ENCODE peak calls at places on chromosomes 4 and X, in six cellular contexts. A, N, O, J, T and B are unnamed samples. For H3K9me3, the result is how much of the 10 kb centered on the place peaks cover.

GRCh38 chr4:70471897-70472296 is at the start of gene MUC7:
- DNase-seq in A (no peak), N (no peak), O (no peak), J (no peak), T (no peak), B (no peak)

GRCh38 chr4:131091896-131092295 is 1995.9 kb downstream of the C4orf33 start:
- DNase-seq in A (no peak), N (peak), O (no peak), J (no peak), T (peak), B (no peak)

GRCh38 chrX:115616943-115617563 is 56.1 kb downstream of the PLS3 start:
- DNase-seq in A (no peak), N (peak), O (no peak), J (no peak), T (peak), B (no peak)

GRCh38 chrX:154731881-154732280 is 19.0 kb downstream of the GAB3 start:
- DNase-seq in A (no peak), N (peak), O (no peak), J (no peak), T (peak), B (no peak)

GRCh38 chrX:123738378-123738955 is 5.6 kb upstream of the THOC2 start:
- DNase-seq in A (no peak), N (peak), O (no peak), J (no peak), T (no peak), B (no peak)

GRCh38 chrX:25597561-25597960 is 540.6 kb upstream of the MAGEB18 start:
- DNase-seq in A (no peak), N (no peak), O (no peak), J (no peak), T (no peak), B (no peak)

GRCh38 chrX:56503941-56504673 is 59.3 kb upstream of the UBQLN2 start:
- DNase-seq in A (no peak), N (peak), O (no peak), J (no peak), T (no peak), B (no peak)

GRCh38 chr4:40409835-40410234 is 74.7 kb downstream of the CHRNA9 start:
- DNase-seq in A (no peak), N (peak), O (no peak), J (no peak), T (peak), B (no peak)

GRCh38 chr4:7247946-7248345 is 55.6 kb downstream of the SORCS2 start:
- DNase-seq in A (no peak), N (no peak), O (no peak), J (no peak), T (no peak), B (no peak)

GRCh38 chr4:1233641-1234277 is 15.2 kb downstream of the CTBP1 start:
- DNase-seq in A (peak), N (peak), O (no peak), J (no peak), T (peak), B (no peak)

GRCh38 chrX:130009658-130010223 is 27.3 kb downstream of the BCORL1 start:
- DNase-seq in A (peak), N (no peak), O (no peak), J (no peak), T (no peak), B (no peak)

GRCh38 chr4:6043188-6043587 is 25.0 kb upstream of the C4orf50 start:
- DNase-seq in A (peak), N (no peak), O (no peak), J (no peak), T (no peak), B (no peak)

GRCh38 chr4:153731239-153731638 is 28.6 kb downstream of the RNF175 start:
- DNase-seq in A (no peak), N (peak), O (no peak), J (no peak), T (peak), B (no peak)

GRCh38 chr4:15793506-15794363 is 15.6 kb downstream of the CD38 start:
- DNase-seq in A (no peak), N (no peak), O (no peak), J (no peak), T (no peak), B (no peak)

GRCh38 chrX:152343306-152343705 is 107.8 kb downstream of the GABRA3 start:
- DNase-seq in A (no peak), N (peak), O (no peak), J (no peak), T (no peak), B (no peak)

GRCh38 chr4:25656031-25656430 is 380 bp downstream of the SLC34A2 start:
- DNase-seq in A (no peak), N (no peak), O (no peak), J (no peak), T (no peak), B (no peak)

GRCh38 chr4:16897991-16898827 is at the start of gene LDB2:
- DNase-seq in A (peak), N (peak), O (peak), J (no peak), T (peak), B (peak)

GRCh38 chrX:109218761-109219160 is 263.1 kb downstream of the GUCY2F start:
- DNase-seq in A (no peak), N (no peak), O (no peak), J (no peak), T (no peak), B (no peak)

GRCh38 chr4:13640149-13640671 is 12.7 kb upstream of the BOD1L1 start:
- DNase-seq in A (no peak), N (peak), O (no peak), J (no peak), T (peak), B (no peak)

GRCh38 chrX:54045563-54046228 is 1.4 kb upstream of the PHF8 start:
- DNase-seq in A (no peak), N (no peak), O (no peak), J (no peak), T (no peak), B (no peak)

GRCh38 chr4:47933798-47934197 is 19.4 kb upstream of the NFXL1 start:
- DNase-seq in A (no peak), N (peak), O (no peak), J (no peak), T (peak), B (no peak)

GRCh38 chr4:3505231-3505630 is 27.0 kb downstream of the LRPAP1 start:
- DNase-seq in A (no peak), N (no peak), O (no peak), J (no peak), T (no peak), B (no peak)

GRCh38 chr4:14667624-14668295 is 334.5 kb upstream of the CPEB2 start:
- DNase-seq in A (no peak), N (no peak), O (no peak), J (no peak), T (no peak), B (no peak)

GRCh38 chr4:48138936-48139335 is 4.9 kb upstream of the TXK start:
- DNase-seq in A (no peak), N (no peak), O (no peak), J (no peak), T (no peak), B (no peak)

GRCh38 chr4:33369366-33369899 is 2649.3 kb downstream of the PCDH7 start:
- DNase-seq in A (no peak), N (peak), O (no peak), J (no peak), T (peak), B (no peak)

GRCh38 chrX:47078129-47079043 is at the start of gene RGN:
- DNase-seq in A (peak), N (peak), O (peak), J (no peak), T (no peak), B (no peak)

GRCh38 chr4:114558446-114559020 is 40.1 kb upstream of the UGT8 start:
- DNase-seq in A (no peak), N (no peak), O (no peak), J (no peak), T (no peak), B (no peak)
- H3K9me3 ChIP-seq in A (under half), N (under half), O (under half), J (under half), T (under half), B (under half)

GRCh38 chr4:107708225-107708624 is 11.8 kb downstream of the PAPSS1 start:
- DNase-seq in A (no peak), N (no peak), O (no peak), J (no peak), T (no peak), B (no peak)
- H3K9me3 ChIP-seq in A (under half), N (under half), O (under half), J (under half), T (under half), B (under half)

GRCh38 chr4:92252846-92253245 is 50.9 kb upstream of the GRID2 start:
- DNase-seq in A (no peak), N (no peak), O (no peak), J (no peak), T (no peak), B (no peak)

GRCh38 chr4:92253550-92253949 is 50.2 kb upstream of the GRID2 start:
- DNase-seq in A (no peak), N (no peak), O (no peak), J (no peak), T (no peak), B (no peak)

GRCh38 chr4:92253986-92254671 is 49.6 kb upstream of the GRID2 start:
- DNase-seq in A (no peak), N (no peak), O (no peak), J (no peak), T (no peak), B (no peak)

GRCh38 chr4:92255920-92256244 is 47.9 kb upstream of the GRID2 start:
- DNase-seq in A (no peak), N (no peak), O (no peak), J (no peak), T (no peak), B (no peak)

DNA sequence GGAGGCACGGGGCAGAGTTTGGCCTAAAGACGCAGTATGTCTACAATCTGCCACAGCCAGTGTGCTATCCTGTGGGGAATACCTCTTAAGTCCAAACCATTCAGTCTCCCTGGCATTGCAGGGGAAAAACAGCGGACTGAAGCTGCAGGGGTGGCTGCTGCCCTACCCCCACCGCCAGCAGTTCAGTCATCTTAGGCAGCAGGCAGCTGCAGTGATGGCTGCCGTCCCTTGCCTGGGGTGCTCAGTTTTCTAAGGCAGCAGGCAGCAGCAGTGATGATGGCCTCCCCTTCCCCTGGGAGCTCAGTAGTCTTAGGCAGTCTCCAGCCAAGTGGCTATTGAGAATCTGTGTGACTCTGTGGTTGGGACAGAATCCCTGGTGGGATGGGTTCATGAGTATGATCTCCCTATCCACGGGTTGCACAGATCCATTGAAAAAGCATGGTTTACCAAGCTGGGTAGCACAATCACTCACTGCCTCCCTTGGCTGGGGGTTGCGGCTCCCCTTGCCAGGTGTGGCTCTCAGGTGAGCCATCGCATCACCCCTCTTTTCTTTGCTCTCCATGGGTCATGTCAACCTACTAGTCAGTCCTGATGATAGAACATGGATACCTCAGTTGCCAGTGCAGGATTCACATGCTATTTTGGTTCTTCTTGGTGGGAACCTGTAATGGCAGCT is 48.9 kb upstream of the GRID2 start:
- DNase-seq in A (no peak), N (no peak), O (no peak), J (no peak), T (no peak), B (no peak)
- H3K9me3 ChIP-seq in A (under half), N (under half), O (under half), J (under half), T (under half), B (under half)

GRCh38 chr4:123435246-123436113 is 38.9 kb downstream of the SPRY1 start:
- DNase-seq in A (no peak), N (no peak), O (no peak), J (no peak), T (no peak), B (no peak)

GRCh38 chr4:123433976-123434375 is 37.4 kb downstream of the SPRY1 start:
- DNase-seq in A (no peak), N (no peak), O (no peak), J (no peak), T (no peak), B (no peak)

GRCh38 chr4:123433573-123433972 is 37.0 kb downstream of the SPRY1 start:
- DNase-seq in A (no peak), N (no peak), O (no peak), J (no peak), T (no peak), B (no peak)

GRCh38 chr4:123430031-123430430 is 33.4 kb downstream of the SPRY1 start:
- DNase-seq in A (no peak), N (no peak), O (no peak), J (no peak), T (no peak), B (no peak)
- H3K9me3 ChIP-seq in A (under half), N (under half), O (under half), J (under half), T (under half), B (under half)

GRCh38 chrX:145609951-145610511 is 207.6 kb upstream of the SLITRK2 start:
- DNase-seq in A (no peak), N (no peak), O (no peak), J (no peak), T (peak), B (no peak)
- H3K9me3 ChIP-seq in A (under half), N (under half), O (under half), J (under half), T (under half), B (under half)